ENCODE peak calls at places on chromosomes 7 and 10, in five cellular contexts. L, G, X, M and T are unnamed samples.

GRCh38 chr7:44292418-44292817 is 33.0 kb downstream of the CAMK2B start:
- DNase-seq in L (no peak), G (no peak), X (no peak), M (no peak), T (no peak)

GRCh38 chr10:34137955-34138354 is 677.1 kb downstream of the PARD3 start:
- DNase-seq in L (no peak), G (no peak), X (no peak), M (no peak), T (no peak)

GRCh38 chr7:102286237-102287081 is at the start of gene SH2B2:
- DNase-seq in L (peak), G (peak), X (peak), M (peak), T (peak)

GRCh38 chr10:3668276-3668960 is 116.6 kb downstream of the KLF6 start:
- DNase-seq in L (peak), G (peak), X (peak), M (peak), T (peak)

GRCh38 chr10:100020883-100021248 is 11.1 kb upstream of the DNMBP start:
- DNase-seq in L (no peak), G (no peak), X (no peak), M (no peak), T (no peak)

GRCh38 chr7:44277851-44278250 is 47.5 kb downstream of the CAMK2B start:
- DNase-seq in L (no peak), G (peak), X (no peak), M (no peak), T (no peak)

GRCh38 chr7:128781126-128781525 is 5.5 kb upstream of the OPN1SW start:
- DNase-seq in L (no peak), G (no peak), X (no peak), M (no peak), T (no peak)

GRCh38 chr7:154777489-154777888 is 225.4 kb downstream of the PAXIP1 start:
- DNase-seq in L (no peak), G (no peak), X (no peak), M (no peak), T (no peak)

GRCh38 chr7:117384693-117385092 is 42.6 kb downstream of the ASZ1 start:
- DNase-seq in L (no peak), G (no peak), X (no peak), M (no peak), T (no peak)

GRCh38 chr7:65390588-65390987 is 16.9 kb downstream of the ZNF92 start:
- DNase-seq in L (no peak), G (peak), X (no peak), M (no peak), T (no peak)